ENCODE peak calls at places on chromosomes 13 and 19, in seven cellular contexts. Z is neuronal stem cell, O is mesendoderm, L is H9, T is H1, F is mesenchymal stem cell, A is trophoblast cell. X is an unnamed sample.

GRCh38 chr19:12665281-12665573 is 1.3 kb downstream of the MAN2B1 start:
- DNase-seq in L (no peak), T (no peak), Z (no peak), A (peak; percentile 26), F (no peak), O (no peak), X (no peak)

GRCh38 chr13:67100723-67101122 is 129.4 kb downstream of the PCDH9 start:
- DNase-seq in O (peak; percentile 71), L (peak; percentile 36), T (no peak), Z (no peak), A (no peak), F (no peak), X (no peak)

GRCh38 chr13:101763191-101763590 is 310.7 kb downstream of the ITGBL1 start:
- DNase-seq in O (peak; percentile 20), T (no peak), L (no peak), F (no peak), A (no peak), Z (no peak), X (no peak)

GRCh38 chr19:39637891-39638290 is 17.8 kb upstream of the LGALS16 start:
- DNase-seq in Z (no peak), T (no peak), L (no peak), O (no peak), A (no peak), F (no peak), X (no peak)

GRCh38 chr19:19205416-19206410 is 2.5 kb upstream of the NR2C2AP start:
- DNase-seq in L (no peak), A (no peak), F (no peak), T (no peak), O (peak; percentile 24), Z (no peak), X (no peak)

GRCh38 chr13:62038214-62038613 is 622.6 kb upstream of the PCDH20 start:
- DNase-seq in F (no peak), O (no peak), L (no peak), T (no peak), Z (no peak), A (no peak), X (no peak)

GRCh38 chr19:46528601-46529447 is 33.2 kb upstream of the PNMA8B start:
- DNase-seq in O (no peak), T (no peak), A (no peak), L (no peak), Z (no peak), F (no peak), X (no peak)

GRCh38 chr19:41904118-41904870 is 21.3 kb downstream of the ARHGEF1 start:
- DNase-seq in A (no peak), Z (no peak), L (no peak), T (no peak), F (no peak), O (no peak), X (no peak)

GRCh38 chr19:1744133-1744665 is 9.1 kb upstream of the ONECUT3 start:
- DNase-seq in L (no peak), O (no peak), F (no peak), T (no peak), Z (no peak), A (no peak), X (no peak)

GRCh38 chr13:100510208-100510997 is 78.2 kb downstream of the GGACT start:
- DNase-seq in L (peak; percentile 82), T (no peak), A (no peak), F (no peak), O (peak; percentile 77), Z (no peak), X (no peak)

GRCh38 chr13:107928762-107929161 is 286.6 kb downstream of the LIG4 start:
- DNase-seq in A (no peak), L (no peak), F (no peak), T (no peak), O (peak; percentile 6), Z (no peak), X (no peak)

GRCh38 chr19:12617646-12618045 is 6.9 kb downstream of the ZNF791 start:
- DNase-seq in T (no peak), Z (no peak), O (no peak), A (peak; percentile 38), F (no peak), L (no peak), X (no peak)

GRCh38 chr19:1112254-1113208 is 8.7 kb downstream of the GPX4 start:
- DNase-seq in Z (no peak), A (peak; percentile 88), O (peak; percentile 54), T (no peak), L (peak; percentile 91), F (no peak), X (no peak)

GRCh38 chr19:45809643-45810159 is 5.4 kb downstream of the RSPH6A start:
- DNase-seq in O (peak; percentile 51), L (peak; percentile 72), F (peak; percentile 86), Z (no peak), T (no peak), A (no peak), X (peak; percentile 83)

GRCh38 chr13:38350114-38350617 is 515 bp downstream of the UFM1 start:
- DNase-seq in A (peak; percentile 69), L (no peak), Z (no peak), F (no peak), O (peak; percentile 63), T (peak; percentile 59), X (peak; percentile 50)

GRCh38 chr19:20078696-20079095 is 896 bp downstream of the ZNF90 start:
- DNase-seq in Z (peak; percentile 21), O (peak; percentile 55), T (no peak), L (no peak), F (peak; percentile 48), A (peak; percentile 36), X (peak; percentile 18)

GRCh38 chr13:98449273-98449672 is 127.6 kb downstream of the STK24 start:
- DNase-seq in L (no peak), O (no peak), T (no peak), Z (no peak), F (no peak), A (no peak), X (no peak)

GRCh38 chr13:84446972-84447700 is 564.9 kb upstream of the SLITRK1 start:
- DNase-seq in Z (no peak), T (peak; percentile 38), A (no peak), L (no peak), O (peak; percentile 41), F (no peak), X (no peak)
- H4K8ac ChIP-seq in Z (no peak overlapping the region), T (no peak overlapping the region), A (no peak overlapping the region), L (no peak overlapping the region), O (no peak overlapping the region), F (no peak overlapping the region), X (no peak overlapping the region)

GRCh38 chr13:29683041-29683440 is 87.6 kb upstream of the SLC7A1 start:
- DNase-seq in F (no peak), Z (no peak), A (no peak), O (no peak), T (no peak), L (no peak), X (no peak)
- H3K18ac ChIP-seq in F (no peak overlapping the region), Z (no peak overlapping the region), A (no peak overlapping the region), O (no peak overlapping the region), T (no peak overlapping the region), L (no peak overlapping the region), X (no peak overlapping the region)

GRCh38 chr19:14052470-14052869 is 9.4 kb downstream of the PALM3 start:
- DNase-seq in T (no peak), Z (no peak), F (no peak), L (no peak), A (no peak), O (no peak), X (no peak)
- H2BK5ac ChIP-seq in T (no peak overlapping the region), Z (no peak overlapping the region), F (no peak overlapping the region), L (no peak overlapping the region), A (no peak overlapping the region), O (no peak overlapping the region), X (no peak overlapping the region)

GRCh38 chr13:71880753-71881541 is 13.9 kb upstream of the DACH1 start:
- DNase-seq in A (no peak), O (peak; percentile 61), F (peak; percentile 71), L (no peak), T (no peak), Z (no peak), X (no peak)

GRCh38 chr13:71882120-71882519 is 15.1 kb upstream of the DACH1 start:
- DNase-seq in F (no peak), Z (no peak), L (no peak), O (no peak), T (no peak), A (no peak), X (no peak)

GRCh38 chr13:71886880-71887279 is 19.9 kb upstream of the DACH1 start:
- DNase-seq in F (no peak), O (no peak), A (no peak), T (no peak), L (no peak), Z (no peak), X (no peak)
- H4K8ac ChIP-seq in F (no peak overlapping the region), O (no peak overlapping the region), A (no peak overlapping the region), T (no peak overlapping the region), L (no peak overlapping the region), Z (no peak overlapping the region), X (no peak overlapping the region)

DNA sequence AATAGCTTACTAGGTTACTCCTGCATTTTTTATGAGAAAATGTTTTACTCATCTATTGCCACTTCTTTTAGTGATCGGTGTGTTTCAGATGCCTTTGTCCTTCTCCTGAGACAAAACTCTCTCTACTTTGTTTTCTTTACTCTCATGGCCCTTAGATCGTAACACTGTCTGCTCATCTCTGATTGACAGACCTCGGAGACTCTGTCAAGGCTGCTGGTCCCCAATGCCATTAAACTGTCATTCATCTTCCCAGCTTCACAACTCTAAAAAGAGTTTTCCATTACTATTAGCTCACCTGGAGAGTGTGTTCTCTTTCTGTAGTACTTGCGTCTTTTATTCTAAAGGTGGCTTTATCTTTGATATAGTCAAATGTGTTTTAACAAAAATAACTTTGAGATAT is 765.2 kb downstream of the SLITRK1 start:
- DNase-seq in L (no peak), Z (no peak), F (no peak), T (no peak), O (no peak), A (no peak), X (no peak)
- H3K18ac ChIP-seq in L (no peak overlapping the region), Z (no peak overlapping the region), F (no peak overlapping the region), T (no peak overlapping the region), O (no peak overlapping the region), A (no peak overlapping the region), X (no peak overlapping the region)

X was measured in IMR-90.